ENCODE peak calls at places on chromosomes 4 and X, in seven cellular contexts. B is stomach; D is psoas muscle; R is IMR-90; S is tibial artery; P is CD8-positive, alpha-beta T cell; L is mesendoderm. T is an unnamed sample. For H3K4me1, the result is how much of the 10 kb centered on the place peaks cover.

GRCh38 chr4:8159522-8160232 is 1.1 kb upstream of the ABLIM2 start:
- DNase-seq in B (no peak), D (no peak), R (no peak), S (no peak), P (no peak), L (no peak), T (no peak)

GRCh38 chr4:89295415-89295927 is 12.1 kb downstream of the GPRIN3 start:
- DNase-seq in B (no peak), D (no peak), R (no peak), S (no peak), P (no peak), L (no peak), T (no peak)

GRCh38 chrX:123756320-123756719 is 23.5 kb upstream of the THOC2 start:
- DNase-seq in B (no peak), D (no peak), R (peak), S (no peak), P (no peak), L (no peak), T (no peak)

GRCh38 chrX:108225456-108225730 is 133.8 kb downstream of the ATG4A start:
- DNase-seq in B (no peak), D (no peak), R (no peak), S (no peak), P (no peak), L (no peak), T (no peak)

GRCh38 chr4:33494150-33494549 is 2750.2 kb downstream of the ARAP2 start:
- DNase-seq in B (no peak), D (no peak), R (no peak), S (no peak), P (no peak), L (no peak), T (no peak)

GRCh38 chrX:129115104-129115503 is 408.2 kb downstream of the SMARCA1 start:
- DNase-seq in B (no peak), D (no peak), R (peak), S (no peak), P (no peak), L (peak), T (no peak)

GRCh38 chr4:151887151-151887815 is 126.5 kb upstream of the GATB start:
- DNase-seq in B (no peak), D (no peak), R (no peak), S (no peak), P (no peak), L (no peak), T (no peak)

GRCh38 chr4:148289740-148290139 is 152.5 kb downstream of the NR3C2 start:
- DNase-seq in B (no peak), D (no peak), R (no peak), S (no peak), P (no peak), L (peak), T (no peak)

GRCh38 chrX:129980043-129980442 is 2.4 kb upstream of the BCORL1 start:
- DNase-seq in B (peak), D (peak), R (no peak), S (peak), P (no peak), L (no peak), T (peak)

GRCh38 chr4:148834804-148835598 is 392.8 kb upstream of the NR3C2 start:
- DNase-seq in B (no peak), D (no peak), R (peak), S (no peak), P (no peak), L (peak), T (peak)

GRCh38 chr4:78379991-78380739 is 171.4 kb upstream of the ANXA3 start:
- DNase-seq in B (no peak), D (no peak), R (peak), S (no peak), P (no peak), L (no peak), T (no peak)

GRCh38 chr4:128470492-128471053 is 183.0 kb upstream of the PGRMC2 start:
- DNase-seq in B (no peak), D (no peak), R (no peak), S (no peak), P (no peak), L (no peak), T (no peak)

GRCh38 chr4:19437008-19437407 is 814.7 kb upstream of the SLIT2 start:
- DNase-seq in B (no peak), D (no peak), R (no peak), S (no peak), P (no peak), L (peak), T (no peak)

GRCh38 chr4:99458911-99459447 is 23.8 kb upstream of the ADH7 start:
- DNase-seq in B (no peak), D (no peak), R (peak), S (no peak), P (no peak), L (peak), T (no peak)

GRCh38 chrX:34884693-34885277 is 57.8 kb upstream of the FAM47B start:
- DNase-seq in B (no peak), D (no peak), R (peak), S (no peak), P (no peak), L (no peak), T (no peak)

GRCh38 chrX:108072746-108073145 is 18.6 kb downstream of the PSMD10 start:
- DNase-seq in B (no peak), D (no peak), R (peak), S (no peak), P (no peak), L (no peak), T (no peak)

GRCh38 chr4:108783666-108784463 is 21.0 kb upstream of the ETNPPL start:
- DNase-seq in B (no peak), D (no peak), R (no peak), S (no peak), P (no peak), L (no peak), T (no peak)

GRCh38 chr4:118969359-118969758 is 80.7 kb downstream of the SYNPO2 start:
- DNase-seq in B (peak), D (peak), R (peak), S (peak), P (no peak), L (peak), T (peak)

GRCh38 chr4:53313510-53313909 is 52.4 kb downstream of the SCFD2 start:
- DNase-seq in B (no peak), D (no peak), R (peak), S (no peak), P (no peak), L (peak), T (no peak)

GRCh38 chr4:177427097-177427665 is 15.1 kb downstream of the AGA start:
- DNase-seq in B (no peak), D (no peak), R (peak), S (no peak), P (no peak), L (no peak), T (no peak)

GRCh38 chr4:145722561-145722960 is 42.6 kb downstream of the C4orf51 start:
- DNase-seq in B (no peak), D (no peak), R (no peak), S (no peak), P (no peak), L (no peak), T (no peak)

GRCh38 chr4:113145519-113146291 is 96.3 kb downstream of the ANK2 start:
- DNase-seq in B (no peak), D (no peak), R (no peak), S (no peak), P (no peak), L (peak), T (peak)

GRCh38 chr4:14338206-14338605 is 664.1 kb upstream of the CPEB2 start:
- DNase-seq in B (no peak), D (no peak), R (peak), S (no peak), P (no peak), L (no peak), T (no peak)

GRCh38 chr4:89660851-89661250 is 176.1 kb downstream of the SNCA start:
- DNase-seq in B (no peak), D (no peak), R (no peak), S (no peak), P (no peak), L (no peak), T (no peak)

GRCh38 chrX:26442340-26442739 is 226.4 kb downstream of the MAGEB5 start:
- DNase-seq in B (no peak), D (no peak), R (peak), S (no peak), P (no peak), L (peak), T (no peak)

GRCh38 chr4:117324851-117325491 is 239.6 kb upstream of the TRAM1L1 start:
- DNase-seq in B (no peak), D (no peak), R (peak), S (no peak), P (no peak), L (no peak), T (no peak)

GRCh38 chr4:183471960-183472708 is 27.7 kb downstream of the CDKN2AIP start:
- DNase-seq in B (peak), D (peak), R (peak), S (peak), P (peak), L (peak), T (peak)

GRCh38 chr4:90540536-90540935 is 413.3 kb downstream of the CCSER1 start:
- DNase-seq in B (no peak), D (no peak), R (no peak), S (no peak), P (no peak), L (no peak), T (no peak)

GRCh38 chr4:33395731-33396485 is 2675.7 kb downstream of the PCDH7 start:
- DNase-seq in B (no peak), D (no peak), R (no peak), S (no peak), P (no peak), L (no peak), T (no peak)

GRCh38 chrX:13398073-13398823 is 78.4 kb upstream of the ATXN3L start:
- DNase-seq in B (peak), D (peak), R (peak), S (peak), P (no peak), L (peak), T (peak)

GRCh38 chrX:129041319-129041718 is 482.0 kb downstream of the SMARCA1 start:
- DNase-seq in B (no peak), D (no peak), R (no peak), S (no peak), P (no peak), L (no peak), T (no peak)

GRCh38 chr4:40788338-40788737 is 38.6 kb downstream of the NSUN7 start:
- DNase-seq in B (no peak), D (no peak), R (no peak), S (no peak), P (no peak), L (no peak), T (no peak)

GRCh38 chr4:156223985-156224384 is 270.3 kb upstream of the CTSO start:
- DNase-seq in B (no peak), D (no peak), R (no peak), S (no peak), P (no peak), L (no peak), T (no peak)

GRCh38 chrX:119181491-119181890 is 53.9 kb upstream of the KIAA1210 start:
- DNase-seq in B (no peak), D (no peak), R (no peak), S (no peak), P (no peak), L (peak), T (peak)

GRCh38 chrX:118215346-118215745 is 98.7 kb upstream of the KLHL13 start:
- DNase-seq in B (no peak), D (no peak), R (no peak), S (no peak), P (no peak), L (no peak), T (no peak)

GRCh38 chrX:149074429-149074828 is 430.7 kb downstream of the IDS start:
- DNase-seq in B (no peak), D (peak), R (no peak), S (no peak), P (no peak), L (peak), T (peak)

GRCh38 chr4:13887010-13887409 is 259.5 kb upstream of the BOD1L1 start:
- DNase-seq in B (no peak), D (no peak), R (no peak), S (no peak), P (no peak), L (no peak), T (no peak)

GRCh38 chr4:15793506-15794363 is 15.6 kb downstream of the CD38 start:
- DNase-seq in B (no peak), D (no peak), R (no peak), S (no peak), P (no peak), L (no peak), T (no peak)

GRCh38 chr4:168562021-168562691 is 65.3 kb downstream of the PALLD start:
- DNase-seq in B (no peak), D (no peak), R (peak), S (no peak), P (no peak), L (no peak), T (no peak)
- H3K4me1 ChIP-seq in B (under half), D (half or more), R (under half), S (under half), P (under half), L (under half), T (under half)

GRCh38 chrX:19846995-19847790 is 40.2 kb downstream of the SH3KBP1 start:
- DNase-seq in B (no peak), D (peak), R (peak), S (no peak), P (no peak), L (peak), T (no peak)
- H3K27ac ChIP-seq in B (no peak), D (no peak), R (peak), S (no peak), P (no peak), L (peak), T (no peak)

GRCh38 chr4:5706486-5707290 is 1.7 kb downstream of the EVC2 start:
- DNase-seq in B (no peak), D (no peak), R (no peak), S (no peak), P (no peak), L (no peak), T (no peak)
- H3K4me3 ChIP-seq in B (no peak), D (no peak), R (no peak), S (no peak), P (no peak), L (no peak), T (no peak)

DNA sequence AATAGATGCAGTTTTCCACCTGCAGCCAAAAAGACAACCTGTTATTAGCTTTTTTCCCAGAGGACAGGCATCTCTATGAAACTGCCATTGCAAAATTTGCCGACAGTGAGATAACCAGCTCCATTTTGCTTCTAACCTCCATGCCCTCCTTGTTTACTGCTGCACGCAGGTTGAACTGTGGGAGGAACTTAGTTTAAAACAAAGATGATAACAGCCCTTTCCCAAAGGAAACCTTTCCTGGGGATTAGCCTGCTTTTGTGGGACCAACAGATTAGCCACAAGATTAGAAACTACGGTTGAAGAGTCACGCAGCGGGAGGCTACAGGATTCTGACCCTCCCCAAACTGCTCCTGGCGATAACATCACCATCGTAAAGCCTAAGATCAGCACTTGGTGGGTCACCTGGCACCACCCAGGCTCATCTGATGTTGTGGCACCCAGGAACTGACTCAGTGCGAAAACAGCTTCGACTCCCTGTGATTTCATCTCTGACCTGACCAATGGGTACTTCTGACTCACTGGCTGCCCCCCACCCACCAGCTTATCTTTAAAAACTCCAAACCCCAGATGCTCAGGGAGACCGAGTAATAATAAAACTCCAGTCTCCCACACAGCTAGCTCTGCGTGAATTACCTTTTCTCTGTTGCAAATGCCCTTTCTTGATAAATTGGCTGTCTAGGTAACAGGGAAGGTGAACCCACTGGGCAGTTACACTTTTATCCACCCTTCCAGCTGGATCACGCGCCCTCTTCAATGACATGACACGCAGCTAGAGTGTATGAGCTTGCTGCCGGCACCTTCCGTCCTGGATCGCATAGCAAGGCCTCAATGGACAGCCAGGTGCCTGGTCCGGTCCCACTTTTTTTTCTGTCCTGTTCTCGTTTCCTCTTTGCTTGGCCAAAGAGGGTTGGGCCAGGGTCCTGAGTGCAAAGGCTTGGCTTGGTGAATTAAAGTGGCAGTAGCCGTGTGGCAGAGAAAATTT is 27.2 kb downstream of the NOP14 start:
- DNase-seq in B (peak), D (no peak), R (no peak), S (peak), P (peak), L (no peak), T (peak)
- H3K4me1 ChIP-seq in B (half or more), D (under half), R (under half), S (under half), P (half or more), L (under half), T (under half)

GRCh38 chrX:87468941-87469340 is 48.7 kb upstream of the KLHL4 start:
- DNase-seq in B (no peak), D (no peak), R (no peak), S (no peak), P (no peak), L (no peak), T (no peak)
- H3K27ac ChIP-seq in B (no peak), D (no peak), R (no peak), S (no peak), P (no peak), L (no peak), T (no peak)

GRCh38 chr4:138310498-138310897 is 68.3 kb upstream of the SLC7A11 start:
- DNase-seq in B (no peak), D (no peak), R (peak), S (no peak), P (no peak), L (no peak), T (no peak)
- H3K4me3 ChIP-seq in B (no peak), D (no peak), R (no peak), S (no peak), P (no peak), L (no peak), T (no peak)

DNA sequence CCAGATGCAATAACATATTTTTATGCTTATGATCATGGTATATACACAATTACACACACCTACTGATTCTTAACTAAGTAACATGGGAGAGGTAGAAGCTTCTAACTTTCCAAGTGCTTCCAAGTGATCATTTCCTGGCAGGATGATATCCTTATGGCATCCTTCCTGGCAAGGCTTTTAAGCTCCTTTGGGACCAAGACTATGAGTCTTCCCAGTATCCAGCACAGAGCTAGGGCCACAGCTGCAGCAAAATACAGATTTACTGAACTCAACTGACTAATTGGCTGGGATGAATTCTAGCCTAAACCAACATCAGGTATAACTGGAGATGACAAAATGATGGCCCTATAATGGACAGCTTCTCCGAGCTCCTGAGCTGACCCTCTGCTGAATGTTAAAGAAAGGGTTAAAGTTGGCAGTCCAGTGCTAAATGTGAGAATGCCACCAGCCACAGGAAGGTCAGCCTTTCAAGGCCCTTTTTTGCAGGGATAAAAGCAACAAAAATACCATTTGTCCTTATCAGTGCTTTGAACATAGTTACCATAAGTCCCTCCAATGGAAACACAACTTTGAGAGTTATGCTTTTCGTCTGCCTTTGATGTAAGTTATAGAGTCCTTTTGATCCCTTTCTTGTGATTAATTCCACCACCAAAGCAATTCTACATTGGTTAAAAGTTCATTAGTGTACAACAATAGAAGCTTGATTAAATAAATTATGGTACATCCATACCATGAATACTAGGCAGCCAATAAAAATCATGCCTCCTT is 73.4 kb downstream of the MGST2 start:
- DNase-seq in B (no peak), D (no peak), R (no peak), S (no peak), P (no peak), L (no peak), T (no peak)
- H3K4me1 ChIP-seq in B (under half), D (half or more), R (under half), S (under half), P (under half), L (under half), T (under half)

GRCh38 chr4:110898290-110898689 is 275.4 kb upstream of the PITX2 start:
- DNase-seq in B (no peak), D (no peak), R (no peak), S (no peak), P (no peak), L (no peak), T (no peak)
- H3K27ac ChIP-seq in B (no peak), D (no peak), R (no peak), S (no peak), P (no peak), L (no peak), T (no peak)

T was measured in right cardiac atrium.